ENCODE peak calls at places on chromosomes 7 and 10, in eight cellular contexts. L is keratinocyte, J is fibroblast of mammary gland, E is dorsolateral prefrontal cortex, W is right lobe of liver, S is cardiac muscle cell, B is fibroblast of lung, P is fibroblast of pulmonary artery. M is an unnamed sample.

GRCh38 chr10:73096041-73096451 is 620 bp downstream of the P4HA1 start:
- DNase-seq in L (no peak), J (peak), E (peak), W (peak), S (peak), B (peak), P (peak), M (peak)

GRCh38 chr7:44379366-44380178 is 54.2 kb upstream of the CAMK2B start:
- DNase-seq in L (no peak), J (peak), E (no peak), W (no peak), S (no peak), B (no peak), P (peak), M (no peak)

GRCh38 chr7:101058355-101058754 is 26.9 kb upstream of the TRIM56 start:
- DNase-seq in L (peak), J (peak), E (peak), W (peak), S (peak), B (peak), P (peak), M (no peak)

GRCh38 chr7:128848289-128849155 is 14.1 kb upstream of the ATP6V1F start:
- DNase-seq in L (no peak), J (no peak), E (no peak), W (no peak), S (no peak), B (no peak), P (no peak), M (no peak)

GRCh38 chr7:50304911-50305621 is 550 bp downstream of the IKZF1 start:
- DNase-seq in L (no peak), J (no peak), E (no peak), W (no peak), S (peak), B (no peak), P (no peak), M (no peak)

GRCh38 chr10:80172896-80173295 is 32.4 kb downstream of the ANXA11 start:
- DNase-seq in L (no peak), J (no peak), E (peak), W (no peak), S (no peak), B (no peak), P (no peak), M (no peak)

GRCh38 chr10:34514290-34514689 is 300.8 kb downstream of the PARD3 start:
- DNase-seq in L (peak), J (no peak), E (no peak), W (no peak), S (no peak), B (peak), P (no peak), M (no peak)

GRCh38 chr7:17027143-17027802 is 145.5 kb upstream of the AGR3 start:
- DNase-seq in L (no peak), J (peak), E (no peak), W (no peak), S (no peak), B (no peak), P (peak), M (no peak)

GRCh38 chr7:2670720-2671391 is 17.1 kb upstream of the AMZ1 start:
- DNase-seq in L (no peak), J (peak), E (peak), W (peak), S (peak), B (peak), P (peak), M (peak)

GRCh38 chr10:99461230-99461629 is 30.8 kb upstream of the GOT1 start:
- DNase-seq in L (peak), J (peak), E (no peak), W (no peak), S (no peak), B (peak), P (no peak), M (no peak)

GRCh38 chr10:45476559-45476958 is 102.5 kb downstream of the ALOX5 start:
- DNase-seq in L (no peak), J (no peak), E (no peak), W (no peak), S (no peak), B (no peak), P (no peak), M (no peak)

GRCh38 chr10:118523775-118524174 is 71.7 kb downstream of the PRLHR start:
- DNase-seq in L (peak), J (peak), E (no peak), W (no peak), S (no peak), B (peak), P (no peak), M (no peak)

GRCh38 chr10:67612577-67613537 is 83.1 kb downstream of the CTNNA3 start:
- DNase-seq in L (no peak), J (peak), E (no peak), W (no peak), S (no peak), B (peak), P (peak), M (no peak)

GRCh38 chr10:120734476-120735078 is 116.6 kb upstream of the WDR11 start:
- DNase-seq in L (no peak), J (no peak), E (no peak), W (no peak), S (no peak), B (peak), P (peak), M (no peak)

GRCh38 chr10:4344544-4344994 is 481.4 kb upstream of the AKR1E2 start:
- DNase-seq in L (peak), J (peak), E (peak), W (no peak), S (peak), B (peak), P (peak), M (no peak)

GRCh38 chr7:147405621-147406020 is 1184.9 kb upstream of the C7orf33 start:
- DNase-seq in L (no peak), J (no peak), E (no peak), W (no peak), S (no peak), B (no peak), P (no peak), M (no peak)

GRCh38 chr7:2224491-2224928 is 8.2 kb downstream of the MAD1L1 start:
- DNase-seq in L (peak), J (no peak), E (no peak), W (no peak), S (no peak), B (no peak), P (no peak), M (no peak)

GRCh38 chr10:55063817-55064216 is 262.8 kb upstream of the PCDH15 start:
- DNase-seq in L (no peak), J (no peak), E (no peak), W (no peak), S (no peak), B (peak), P (peak), M (no peak)

GRCh38 chr7:130758429-130759056 is 24.5 kb upstream of the KLF14 start:
- DNase-seq in L (no peak), J (peak), E (no peak), W (no peak), S (peak), B (peak), P (peak), M (no peak)

GRCh38 chr10:33412261-33413092 is 78.0 kb upstream of the NRP1 start:
- DNase-seq in L (no peak), J (peak), E (no peak), W (peak), S (no peak), B (peak), P (peak), M (no peak)

GRCh38 chr7:2063562-2064360 is 169.0 kb downstream of the MAD1L1 start:
- DNase-seq in L (no peak), J (peak), E (no peak), W (no peak), S (no peak), B (no peak), P (peak), M (peak)

GRCh38 chr10:95445223-95445836 is 115.8 kb downstream of the SORBS1 start:
- DNase-seq in L (no peak), J (peak), E (peak), W (peak), S (no peak), B (peak), P (peak), M (no peak)

GRCh38 chr7:22442187-22442886 is 57.7 kb downstream of the STEAP1B start:
- DNase-seq in L (no peak), J (no peak), E (no peak), W (no peak), S (no peak), B (no peak), P (no peak), M (no peak)

GRCh38 chr7:47792521-47793121 is 155.6 kb downstream of the PKD1L1 start:
- DNase-seq in L (no peak), J (peak), E (no peak), W (no peak), S (no peak), B (no peak), P (peak), M (no peak)

GRCh38 chr10:86211691-86212390 is 154.8 kb downstream of the GRID1 start:
- DNase-seq in L (no peak), J (no peak), E (no peak), W (peak), S (no peak), B (no peak), P (no peak), M (no peak)

GRCh38 chr7:50497968-50498367 is 47.8 kb upstream of the FIGNL1 start:
- DNase-seq in L (no peak), J (peak), E (no peak), W (no peak), S (no peak), B (no peak), P (peak), M (peak)

GRCh38 chr7:81030472-81030871 is 111.6 kb upstream of the SEMA3C start:
- DNase-seq in L (no peak), J (no peak), E (no peak), W (no peak), S (no peak), B (no peak), P (no peak), M (no peak)

GRCh38 chr7:14717711-14718304 is 184.7 kb downstream of the DGKB start:
- DNase-seq in L (no peak), J (peak), E (no peak), W (no peak), S (peak), B (peak), P (peak), M (no peak)

GRCh38 chr7:148963583-148964509 is 64.5 kb downstream of the PDIA4 start:
- DNase-seq in L (no peak), J (peak), E (no peak), W (no peak), S (no peak), B (peak), P (no peak), M (peak)

GRCh38 chr10:24703700-24704099 is 20.0 kb downstream of the ARHGAP21 start:
- DNase-seq in L (no peak), J (peak), E (no peak), W (no peak), S (no peak), B (peak), P (peak), M (no peak)

GRCh38 chr7:142420554-142421362 is 162.9 kb upstream of the PRSS58 start:
- DNase-seq in L (no peak), J (peak), E (no peak), W (no peak), S (peak), B (peak), P (peak), M (peak)

GRCh38 chr10:118763202-118763988 is 8.6 kb upstream of the CACUL1 start:
- DNase-seq in L (no peak), J (peak), E (no peak), W (peak), S (no peak), B (no peak), P (no peak), M (no peak)

GRCh38 chr10:49112098-49112497 is 3.2 kb downstream of the VSTM4 start:
- DNase-seq in L (no peak), J (no peak), E (no peak), W (no peak), S (no peak), B (no peak), P (no peak), M (no peak)

GRCh38 chr7:114051871-114052324 is 133.1 kb upstream of the PPP1R3A start:
- DNase-seq in L (no peak), J (no peak), E (no peak), W (no peak), S (no peak), B (no peak), P (no peak), M (no peak)

GRCh38 chr7:6167587-6168154 is 104.8 kb downstream of the CYTH3 start:
- DNase-seq in L (no peak), J (no peak), E (no peak), W (no peak), S (no peak), B (no peak), P (no peak), M (peak)

GRCh38 chr10:110758898-110759297 is 112.8 kb upstream of the PDCD4 start:
- DNase-seq in L (no peak), J (peak), E (no peak), W (no peak), S (no peak), B (peak), P (peak), M (no peak)

GRCh38 chr7:106223156-106223555 is 61.6 kb downstream of the NAMPT start:
- DNase-seq in L (no peak), J (no peak), E (no peak), W (no peak), S (no peak), B (no peak), P (no peak), M (no peak)

GRCh38 chr7:28008171-28008570 is 172.4 kb downstream of the JAZF1 start:
- DNase-seq in L (no peak), J (no peak), E (no peak), W (no peak), S (no peak), B (no peak), P (no peak), M (no peak)

GRCh38 chr10:124522903-124523260 is 61.3 kb downstream of the LHPP start:
- DNase-seq in L (no peak), J (no peak), E (no peak), W (no peak), S (no peak), B (no peak), P (no peak), M (no peak)
- H3K4me3 ChIP-seq in L (no peak), J (no peak), E (no peak), W (no peak), S (no peak), B (peak), P (no peak), M (no peak)

DNA sequence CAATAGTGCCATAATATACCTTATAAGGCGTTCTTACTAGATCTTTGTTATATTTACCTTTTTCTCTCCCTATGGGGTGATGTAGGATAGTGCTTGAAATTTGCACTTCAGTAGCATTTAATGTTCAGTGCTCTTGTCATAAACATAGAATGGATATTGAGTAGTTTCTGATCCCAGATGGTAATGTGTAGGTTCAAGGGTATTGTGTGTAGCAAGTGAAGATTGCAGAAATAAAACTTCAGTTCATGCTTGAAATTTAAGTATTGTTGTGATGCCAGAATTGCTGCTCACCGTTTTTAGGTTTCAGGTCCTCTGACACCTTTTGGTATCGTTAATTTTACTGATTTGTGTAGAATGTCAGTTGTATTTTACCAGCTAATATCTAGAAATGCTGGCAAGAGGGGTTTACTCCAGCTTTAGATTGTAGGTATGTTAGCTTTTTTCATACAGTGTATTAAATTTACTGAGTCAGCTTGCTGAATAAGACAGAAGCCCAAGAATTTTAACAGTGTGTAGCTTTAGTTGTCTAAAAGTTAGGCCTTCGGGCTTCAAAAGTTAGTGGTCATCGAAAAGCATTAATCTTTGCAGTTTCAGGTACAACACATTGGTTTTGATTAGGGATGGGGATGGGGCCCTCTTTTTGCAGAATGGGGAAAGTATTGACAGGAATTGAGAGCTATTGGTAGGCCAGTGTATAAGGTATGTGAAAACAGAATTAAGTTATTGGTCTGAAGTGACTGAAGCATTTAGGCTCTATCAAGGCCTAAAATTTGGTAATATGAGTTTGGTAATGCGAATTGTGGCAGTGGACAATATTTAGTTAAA is 2.0 kb downstream of the PTEN start:
- DNase-seq in L (no peak), J (no peak), E (no peak), W (no peak), S (no peak), B (peak), P (no peak), M (no peak)
- TF ChIP-seq CTCF in L (no peak), J (no peak), E (no peak), W (no peak), S (no peak), B (no peak), P (no peak), M (no peak)

GRCh38 chr10:101969496-101969895 is 86.5 kb downstream of the ARMH3 start:
- DNase-seq in L (no peak), J (no peak), E (no peak), W (no peak), S (no peak), B (no peak), P (no peak), M (no peak)
- H3K4me3 ChIP-seq in L (no peak), J (no peak), E (no peak), W (no peak), S (no peak), B (no peak), P (no peak), M (no peak)

GRCh38 chr7:150404785-150405583 is 25.9 kb downstream of the ZNF775 start:
- DNase-seq in L (no peak), J (peak), E (peak), W (peak), S (peak), B (peak), P (peak), M (peak)
- TF ChIP-seq CTCF in L (no peak), J (no peak), E (peak), W (no peak), S (peak), B (no peak), P (no peak), M (no peak)

GRCh38 chr7:42886866-42887509 is 24.9 kb downstream of the C7orf25 start:
- DNase-seq in L (no peak), J (no peak), E (no peak), W (no peak), S (no peak), B (no peak), P (no peak), M (no peak)
- H3K4me3 ChIP-seq in L (no peak), J (no peak), E (no peak), W (peak), S (peak), B (no peak), P (no peak), M (no peak)

DNA sequence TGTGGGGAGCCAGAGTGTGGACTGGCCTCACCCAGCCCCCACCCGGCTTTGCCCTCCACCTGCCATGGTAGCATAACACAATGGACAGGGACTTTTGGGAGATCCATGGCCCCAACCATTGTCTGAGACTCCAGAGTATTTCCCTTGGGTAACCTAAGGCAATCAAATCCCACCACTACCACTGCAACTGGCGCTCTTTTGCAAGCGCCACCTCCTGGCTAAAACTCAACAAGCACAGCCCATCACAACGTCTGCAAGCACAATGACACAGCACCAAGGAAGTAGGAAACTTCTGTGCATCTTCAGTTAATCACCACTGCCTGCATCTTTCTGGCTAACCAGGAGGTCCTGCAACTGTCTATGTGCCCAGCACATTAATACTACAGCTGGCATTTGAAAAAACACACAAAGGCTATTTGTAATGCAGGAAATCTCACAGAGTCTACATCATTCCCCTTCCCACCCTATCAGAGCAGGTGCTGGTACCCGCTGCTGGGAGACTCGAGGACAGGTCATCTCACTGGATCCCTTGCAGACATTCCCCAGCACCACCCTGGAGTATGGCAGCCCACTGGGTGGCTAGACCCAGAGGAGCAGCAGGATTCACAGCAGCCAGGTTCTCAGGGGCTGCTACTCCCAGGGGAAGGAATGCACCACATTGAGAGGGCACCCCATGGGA is 27.7 kb downstream of the ANKRD26 start:
- DNase-seq in L (no peak), J (peak), E (no peak), W (no peak), S (no peak), B (no peak), P (peak), M (no peak)
- TF ChIP-seq CTCF in L (no peak), J (no peak), E (no peak), W (no peak), S (no peak), B (no peak), P (no peak), M (peak)